ENCODE peak calls at places on chromosomes 16 and 17, in five cellular contexts. M is neural progenitor cell, T is PC-3, X is GM23248, I is H9. G is an unnamed sample. For H3K9me3 and H3K79me2, the result is how much of the 10 kb centered on the place peaks cover.

GRCh38 chr16:85986931-85987749 is 88.2 kb downstream of the IRF8 start:
- DNase-seq in M (peak), T (no peak), X (no peak), I (peak), G (no peak)

GRCh38 chr16:73170587-73170986 is 122.7 kb upstream of the ZFHX3 start:
- DNase-seq in M (no peak), T (no peak), X (no peak), I (no peak), G (no peak)

GRCh38 chr17:6567528-6568185 is 11.3 kb upstream of the PITPNM3 start:
- DNase-seq in M (peak), T (no peak), X (peak), I (peak), G (no peak)

GRCh38 chr17:66319226-66319625 is 16.8 kb downstream of the PRKCA start:
- DNase-seq in M (no peak), T (no peak), X (no peak), I (no peak), G (no peak)

GRCh38 chr17:68296217-68297140 is 5.2 kb downstream of the ARSG start:
- DNase-seq in M (no peak), T (no peak), X (peak), I (no peak), G (no peak)

GRCh38 chr16:71557299-71557698 is 19.6 kb downstream of the TAT start:
- DNase-seq in M (no peak), T (no peak), X (no peak), I (no peak), G (no peak)

GRCh38 chr16:34078697-34079096 is 619.3 kb downstream of the TP53TG3F start:
- DNase-seq in M (no peak), T (no peak), X (no peak), I (no peak), G (no peak)

GRCh38 chr17:50560931-50561750 is 626 bp downstream of the CACNA1G start:
- DNase-seq in M (peak), T (no peak), X (peak), I (peak), G (no peak)

GRCh38 chr17:17343160-17343735 is 40.1 kb downstream of the NT5M start:
- DNase-seq in M (no peak), T (no peak), X (no peak), I (peak), G (no peak)

GRCh38 chr16:67170948-67171649 is 761 bp downstream of the NOL3 start:
- DNase-seq in M (no peak), T (no peak), X (peak), I (no peak), G (no peak)

GRCh38 chr16:84629580-84629979 is 11.7 kb upstream of the COTL1 start:
- DNase-seq in M (no peak), T (no peak), X (no peak), I (no peak), G (no peak)

GRCh38 chr17:15947331-15947730 is 2.4 kb downstream of the ADORA2B start:
- DNase-seq in M (no peak), T (peak), X (peak), I (no peak), G (peak)

GRCh38 chr16:51666074-51666473 is 515.0 kb upstream of the SALL1 start:
- DNase-seq in M (no peak), T (no peak), X (peak), I (no peak), G (no peak)

GRCh38 chr16:683396-684066 is 603 bp downstream of the JMJD8 start:
- DNase-seq in M (peak), T (no peak), X (peak), I (no peak), G (no peak)

GRCh38 chr16:87043273-87044030 is 273.7 kb downstream of the C16orf95 start:
- DNase-seq in M (no peak), T (no peak), X (peak), I (no peak), G (no peak)

GRCh38 chr16:58515871-58516767 is 802 bp downstream of the SETD6 start:
- DNase-seq in M (peak), T (peak), X (peak), I (peak), G (peak)

GRCh38 chr17:2706911-2707510 is 4.6 kb downstream of the CLUH start:
- DNase-seq in M (no peak), T (no peak), X (no peak), I (no peak), G (no peak)

GRCh38 chr17:80688994-80689635 is 144.5 kb downstream of the RPTOR start:
- DNase-seq in M (no peak), T (no peak), X (no peak), I (peak), G (no peak)

GRCh38 chr17:55005520-55005919 is 37.0 kb downstream of the STXBP4 start:
- DNase-seq in M (peak), T (peak), X (peak), I (peak), G (no peak)

GRCh38 chr16:85524630-85525463 is 88.3 kb upstream of the GSE1 start:
- DNase-seq in M (peak), T (peak), X (no peak), I (no peak), G (peak)

GRCh38 chr16:89593841-89594240 is 18.3 kb downstream of the CPNE7 start:
- DNase-seq in M (no peak), T (no peak), X (no peak), I (no peak), G (no peak)

GRCh38 chr17:57956311-57957119 is 1.3 kb upstream of the CUEDC1 start:
- DNase-seq in M (no peak), T (no peak), X (no peak), I (peak), G (no peak)

GRCh38 chr17:7782237-7782636 is 51.8 kb upstream of the KDM6B start:
- DNase-seq in M (no peak), T (peak), X (peak), I (no peak), G (no peak)

GRCh38 chr16:78240459-78241222 is 141.2 kb downstream of the WWOX start:
- DNase-seq in M (peak), T (peak), X (no peak), I (no peak), G (peak)

GRCh38 chr16:3112058-3112880 is at the start of gene ZNF205:
- DNase-seq in M (peak), T (peak), X (peak), I (peak), G (peak)

GRCh38 chr17:28528329-28529011 is 22.3 kb downstream of the FOXN1 start:
- DNase-seq in M (peak), T (peak), X (peak), I (no peak), G (peak)

GRCh38 chr16:70267516-70267915 is 15.8 kb upstream of the EXOSC6 start:
- DNase-seq in M (peak), T (peak), X (peak), I (peak), G (no peak)

GRCh38 chr16:77589071-77589755 is 133.1 kb upstream of the NUDT7 start:
- DNase-seq in M (no peak), T (no peak), X (no peak), I (no peak), G (no peak)

GRCh38 chr17:49964539-49965521 is 4.2 kb upstream of the DLX4 start:
- DNase-seq in M (peak), T (no peak), X (no peak), I (peak), G (no peak)

GRCh38 chr16:81239722-81240121 is 1.2 kb downstream of the BCO1 start:
- DNase-seq in M (no peak), T (no peak), X (no peak), I (no peak), G (no peak)

GRCh38 chr17:68624381-68624780 is 23.2 kb upstream of the FAM20A start:
- DNase-seq in M (no peak), T (no peak), X (peak), I (no peak), G (no peak)

DNA sequence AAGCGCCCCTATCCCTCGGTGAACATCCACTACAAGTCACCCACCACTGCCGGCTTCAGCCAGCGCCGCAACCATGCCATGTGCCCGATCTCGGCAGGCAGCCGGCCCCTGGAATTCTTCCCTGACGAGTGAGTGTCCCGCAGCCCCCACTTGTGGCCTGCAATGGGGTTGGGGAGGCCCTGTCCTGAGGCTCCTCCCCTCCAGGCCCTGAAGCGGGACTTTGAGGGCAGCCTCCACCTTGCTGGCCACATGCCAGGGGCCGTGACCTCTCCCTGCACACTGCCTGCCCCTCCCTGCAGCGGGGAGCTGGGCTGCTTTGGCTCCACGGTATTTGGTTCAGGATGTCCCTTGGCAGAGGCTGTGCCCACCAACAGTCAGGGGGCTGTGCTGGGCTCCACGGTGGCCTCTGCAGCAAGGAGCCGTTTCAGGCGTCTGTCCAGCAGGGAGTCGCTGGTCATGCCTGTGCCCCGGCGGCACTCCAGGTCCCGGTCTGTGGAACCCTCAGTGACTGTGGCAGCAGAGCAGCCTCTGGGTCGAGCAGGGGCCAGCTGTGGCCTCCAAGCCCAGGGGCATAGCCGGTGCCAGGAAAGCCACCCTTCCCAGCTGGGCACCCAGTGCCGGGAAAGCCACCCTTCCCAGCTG is 8.3 kb downstream of the NME3 start:
- DNase-seq in M (peak), T (no peak), X (no peak), I (peak), G (no peak)
- H3K27ac ChIP-seq in M (no peak), T (no peak), X (no peak), I (no peak), G (no peak)

GRCh38 chr16:35149550-35149949 is 1690.1 kb downstream of the TP53TG3F start:
- DNase-seq in M (no peak), T (no peak), X (no peak), I (no peak), G (no peak)
- H3K9me3 ChIP-seq in M (under half), T (under half), X (under half), I (half or more), G (under half)

GRCh38 chr17:77182773-77183172 is 42.0 kb downstream of the SEC14L1 start:
- DNase-seq in M (no peak), T (no peak), X (no peak), I (no peak), G (no peak)
- H3K79me2 ChIP-seq in M (half or more), T (half or more), X (half or more), I (under half), G (under half)

GRCh38 chr17:39551879-39552278 is 55.8 kb downstream of the NEUROD2 start:
- DNase-seq in M (no peak), T (no peak), X (peak), I (no peak), G (no peak)
- H3K27ac ChIP-seq in M (no peak), T (no peak), X (no peak), I (no peak), G (no peak)

DNA sequence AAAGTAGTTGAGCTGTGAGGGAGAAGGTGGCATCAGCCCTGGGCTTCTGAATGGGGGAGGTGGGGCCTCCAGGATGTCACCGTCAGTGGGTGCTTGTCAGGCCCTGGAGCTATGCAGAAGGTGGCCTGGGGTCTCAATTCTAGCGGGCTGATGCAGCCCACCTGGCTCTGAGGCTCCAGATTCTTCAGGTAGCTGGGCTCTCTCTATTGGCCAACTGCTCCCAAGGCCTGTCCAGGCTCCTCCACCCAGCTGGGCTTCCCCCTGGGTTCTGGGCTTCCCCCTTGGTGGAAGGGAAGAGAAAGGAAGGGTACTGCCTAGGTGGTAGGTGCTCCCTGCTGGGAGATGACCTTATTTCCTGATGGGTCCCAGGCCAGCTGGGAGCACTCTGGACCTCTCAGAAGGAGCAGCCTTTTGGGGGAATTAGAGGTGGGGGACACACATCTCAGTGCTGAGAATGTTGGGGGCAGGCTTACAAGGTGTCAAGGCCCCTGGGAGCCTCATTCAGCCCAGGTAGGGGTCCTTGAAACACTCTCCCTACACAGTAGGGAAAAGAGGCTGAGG is 1728.3 kb downstream of the TP53TG3F start:
- DNase-seq in M (no peak), T (no peak), X (no peak), I (no peak), G (no peak)
- H3K9me3 ChIP-seq in M (under half), T (under half), X (under half), I (half or more), G (under half)

GRCh38 chr17:81961554-81962498 is 839 bp upstream of the NOTUM start:
- DNase-seq in M (peak), T (no peak), X (no peak), I (no peak), G (no peak)

GRCh38 chr17:81962499-81963441 is 1.8 kb upstream of the NOTUM start:
- DNase-seq in M (peak), T (no peak), X (no peak), I (no peak), G (no peak)

GRCh38 chr17:81960130-81960958 is 643 bp downstream of the NOTUM start:
- DNase-seq in M (peak), T (no peak), X (no peak), I (peak), G (no peak)

GRCh38 chr17:81959362-81960129 is 1.4 kb downstream of the NOTUM start:
- DNase-seq in M (peak), T (peak), X (peak), I (peak), G (no peak)

DNA sequence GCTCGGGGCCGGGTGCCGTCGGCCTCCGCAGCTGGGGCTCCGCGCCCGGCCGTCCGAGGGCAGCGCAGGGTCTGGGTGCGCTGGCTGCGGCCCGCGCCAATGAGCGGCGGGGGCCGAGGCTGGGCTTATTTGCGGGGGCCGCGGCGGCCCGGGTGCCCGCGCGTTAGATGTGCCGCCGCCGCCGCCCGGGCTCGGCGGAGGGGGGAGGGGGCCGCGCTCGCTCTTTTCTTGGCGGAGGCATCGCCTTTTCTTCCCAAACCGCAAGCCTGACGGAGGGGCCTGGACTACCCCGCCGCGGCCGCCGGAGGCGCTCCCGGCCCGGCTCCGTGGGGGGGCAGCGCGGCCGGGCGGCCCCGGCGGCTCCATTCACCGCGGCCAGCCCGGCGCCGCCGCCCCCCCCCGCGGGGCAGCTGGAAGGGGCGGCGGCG is at the start of gene NOTUM:
- DNase-seq in M (peak), T (peak), X (peak), I (no peak), G (no peak)
- H3K79me2 ChIP-seq in M (under half), T (under half), X (under half), I (under half), G (under half)

GRCh38 chr16:55760665-55761035 is 72.2 kb downstream of the CES1 start:
- DNase-seq in M (no peak), T (no peak), X (peak), I (no peak), G (no peak)

GRCh38 chr16:55754056-55754455 is 78.8 kb downstream of the CES1 start:
- DNase-seq in M (no peak), T (no peak), X (no peak), I (no peak), G (no peak)

GRCh38 chr16:55759983-55760664 is 72.8 kb downstream of the CES1 start:
- DNase-seq in M (peak), T (no peak), X (peak), I (peak), G (no peak)

DNA sequence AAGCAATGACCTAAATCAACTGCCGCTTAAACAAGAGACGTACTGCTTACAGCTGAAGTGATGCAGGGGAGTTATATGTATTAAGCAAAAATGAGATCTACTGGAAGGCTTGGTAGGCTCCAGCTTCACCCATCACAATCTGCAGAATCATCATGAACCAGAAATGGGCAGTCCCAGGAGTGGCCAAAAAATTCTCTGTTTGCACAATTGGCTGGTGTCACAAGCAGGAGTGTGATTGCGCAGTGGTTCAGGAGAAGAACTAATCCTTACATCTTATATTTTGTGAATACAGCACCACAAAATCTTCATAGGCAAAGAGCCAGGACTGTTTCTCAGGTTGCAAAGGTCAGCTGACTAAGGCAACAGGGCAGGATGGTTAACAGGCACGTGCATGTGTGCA is 75.9 kb downstream of the CES1 start:
- DNase-seq in M (no peak), T (no peak), X (no peak), I (no peak), G (no peak)
- H3K27ac ChIP-seq in M (no peak), T (no peak), X (no peak), I (no peak), G (no peak)

GRCh38 chr17:26792486-26792885 is 501.4 kb upstream of the WSB1 start:
- DNase-seq in M (no peak), T (no peak), X (peak), I (no peak), G (no peak)
- H3K9me3 ChIP-seq in M (half or more), T (under half), X (under half), I (half or more), G (half or more)

DNA sequence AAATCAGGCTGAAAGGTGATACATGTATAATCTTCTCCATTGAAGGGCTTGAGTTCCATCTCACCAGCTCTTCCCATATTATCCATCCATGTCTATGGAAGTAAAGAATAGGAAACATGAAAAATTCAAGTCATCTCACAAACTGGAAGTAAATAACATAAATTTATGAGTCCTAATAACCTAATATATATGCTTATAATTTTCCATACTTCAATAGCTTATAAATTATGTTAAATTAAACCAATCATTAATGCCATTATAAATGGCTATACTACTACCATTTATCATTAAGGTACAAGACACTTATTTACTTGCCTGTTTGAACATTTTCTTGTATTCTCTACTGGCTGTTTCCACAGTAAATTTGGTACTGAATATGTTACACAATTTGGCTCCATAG is 4.8 kb downstream of the TOP2A start:
- DNase-seq in M (no peak), T (no peak), X (no peak), I (no peak), G (no peak)
- H3K79me2 ChIP-seq in M (half or more), T (under half), X (half or more), I (under half), G (under half)

GRCh38 chr17:77106874-77107358 is 33.9 kb upstream of the SEC14L1 start:
- DNase-seq in M (peak), T (no peak), X (no peak), I (peak), G (no peak)

GRCh38 chr17:77101521-77102410 is 39.0 kb upstream of the SEC14L1 start:
- DNase-seq in M (no peak), T (no peak), X (no peak), I (no peak), G (no peak)

GRCh38 chr17:77107506-77108433 is 33.0 kb upstream of the SEC14L1 start:
- DNase-seq in M (no peak), T (no peak), X (peak), I (no peak), G (no peak)

GRCh38 chr17:77109159-77110005 is 31.4 kb upstream of the SEC14L1 start:
- DNase-seq in M (no peak), T (no peak), X (no peak), I (no peak), G (no peak)

DNA sequence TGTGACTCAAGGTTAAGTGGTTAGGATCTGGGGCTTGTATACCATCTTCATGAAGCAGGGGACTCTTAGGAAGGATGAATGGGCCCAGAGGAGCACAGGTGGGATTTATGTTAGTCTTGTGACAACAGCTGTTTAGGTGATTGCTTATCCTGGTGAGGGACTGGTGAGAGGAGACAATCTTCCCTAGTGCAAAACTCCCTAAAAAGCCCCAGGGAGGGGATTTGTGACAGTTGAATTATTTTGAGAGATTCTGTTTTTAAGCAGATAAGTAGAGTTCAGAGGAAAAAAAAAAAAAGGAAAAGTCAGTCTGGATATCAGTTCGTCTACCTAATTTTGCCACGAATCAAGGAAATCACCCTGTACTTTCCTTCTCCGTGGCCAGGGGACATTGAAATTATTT is 35.1 kb upstream of the SEC14L1 start:
- DNase-seq in M (no peak), T (no peak), X (no peak), I (no peak), G (no peak)
- H3K27ac ChIP-seq in M (no peak), T (no peak), X (no peak), I (no peak), G (no peak)